ENCODE peak calls at places on chromosomes 5 and 9, in ten cellular contexts. Q, A, N, L, R, C, H, B, Y and K are unnamed samples.

GRCh38 chr9:15423328-15423985 is 781 bp downstream of the SNAPC3 start:
- DNase-seq in Q (no peak), A (peak; percentile 43), N (no peak), L (no peak), R (no peak), C (no peak), H (no peak), B (no peak), Y (no peak), K (no peak)

GRCh38 chr5:40682431-40683017 is 2.8 kb downstream of the PTGER4 start:
- DNase-seq in Q (no peak), A (peak; percentile 48), N (no peak), L (no peak), R (no peak), C (no peak), H (no peak), B (no peak), Y (no peak), K (no peak)

GRCh38 chr9:68669189-68669588 is 35.9 kb upstream of the PIP5K1B start:
- DNase-seq in Q (no peak), A (no peak), N (no peak), L (no peak), R (no peak), C (no peak), H (no peak), B (no peak), Y (no peak), K (no peak)

GRCh38 chr9:94798668-94799067 is 72.2 kb downstream of the AOPEP start:
- DNase-seq in Q (no peak), A (no peak), N (no peak), L (no peak), R (no peak), C (no peak), H (no peak), B (no peak), Y (no peak), K (no peak)

GRCh38 chr9:115106001-115106400 is 12.0 kb downstream of the TNC start:
- DNase-seq in Q (no peak), A (peak; percentile 29), N (no peak), L (no peak), R (no peak), C (no peak), H (no peak), B (no peak), Y (peak; percentile 20), K (no peak)

GRCh38 chr5:56251918-56252553 is 18.9 kb upstream of the ANKRD55 start:
- DNase-seq in Q (no peak), A (no peak), N (no peak), L (no peak), R (no peak), C (no peak), H (no peak), B (no peak), Y (no peak), K (no peak)

GRCh38 chr9:136900988-136901515 is 14.7 kb downstream of the TRAF2 start:
- DNase-seq in Q (no peak), A (no peak), N (no peak), L (no peak), R (no peak), C (no peak), H (no peak), B (no peak), Y (no peak), K (no peak)

GRCh38 chr9:88917375-88917774 is 73.9 kb upstream of the S1PR3 start:
- DNase-seq in Q (no peak), A (no peak), N (no peak), L (no peak), R (peak; percentile 64), C (no peak), H (no peak), B (no peak), Y (no peak), K (peak; percentile 61)

GRCh38 chr5:122885038-122885517 is 39.7 kb downstream of the SNX24 start:
- DNase-seq in Q (no peak), A (no peak), N (no peak), L (no peak), R (no peak), C (no peak), H (no peak), B (no peak), Y (no peak), K (no peak)

GRCh38 chr5:124707516-124707915 is 38.9 kb downstream of the ZNF608 start:
- DNase-seq in Q (no peak), A (no peak), N (no peak), L (no peak), R (no peak), C (no peak), H (no peak), B (no peak), Y (no peak), K (no peak)

GRCh38 chr9:131013015-131013755 is 4.2 kb downstream of the LAMC3 start:
- DNase-seq in Q (no peak), A (no peak), N (no peak), L (no peak), R (no peak), C (no peak), H (no peak), B (no peak), Y (no peak), K (no peak)

GRCh38 chr5:164433471-164433870 is 928.1 kb downstream of the MAT2B start:
- DNase-seq in Q (no peak), A (peak; percentile 35), N (no peak), L (no peak), R (no peak), C (no peak), H (no peak), B (no peak), Y (no peak), K (no peak)